ENCODE peak calls at places on chromosomes 16 and 17, in seven cellular contexts. V, X, U, B, I, Q and J are unnamed samples.

GRCh38 chr17:27430882-27431491 is 25.3 kb upstream of the KSR1 start:
- DNase-seq in V (no peak), X (peak), U (peak), B (peak), I (peak), Q (peak), J (no peak)

GRCh38 chr16:68756250-68757051 is 19.4 kb downstream of the CDH1 start:
- DNase-seq in V (peak), X (no peak), U (peak), B (peak), I (no peak), Q (peak), J (no peak)

GRCh38 chr16:75433732-75434413 is 570 bp upstream of the CFDP1 start:
- DNase-seq in V (no peak), X (peak), U (peak), B (peak), I (peak), Q (peak), J (peak)

GRCh38 chr17:39751637-39752036 is 13.9 kb downstream of the GRB7 start:
- DNase-seq in V (no peak), X (no peak), U (no peak), B (no peak), I (no peak), Q (no peak), J (no peak)

GRCh38 chr17:72145972-72146755 is 25.3 kb downstream of the SOX9 start:
- DNase-seq in V (no peak), X (no peak), U (peak), B (peak), I (no peak), Q (no peak), J (no peak)

GRCh38 chr17:21298056-21298982 is 13.8 kb downstream of the MAP2K3 start:
- DNase-seq in V (no peak), X (no peak), U (no peak), B (no peak), I (no peak), Q (no peak), J (no peak)

GRCh38 chr16:10877472-10877946 is 507 bp downstream of the CIITA start:
- DNase-seq in V (no peak), X (no peak), U (no peak), B (no peak), I (no peak), Q (no peak), J (no peak)

GRCh38 chr16:81116285-81116684 is 20.1 kb upstream of the GCSH start:
- DNase-seq in V (no peak), X (no peak), U (no peak), B (no peak), I (no peak), Q (no peak), J (no peak)

GRCh38 chr17:80835816-80836657 is 155.6 kb upstream of the CHMP6 start:
- DNase-seq in V (no peak), X (no peak), U (no peak), B (no peak), I (no peak), Q (no peak), J (no peak)

GRCh38 chr16:49695782-49696413 is 160.0 kb downstream of the ZNF423 start:
- DNase-seq in V (no peak), X (no peak), U (no peak), B (no peak), I (no peak), Q (no peak), J (no peak)

GRCh38 chr16:3716831-3717234 is 491 bp downstream of the TRAP1 start:
- DNase-seq in V (no peak), X (no peak), U (peak), B (peak), I (peak), Q (peak), J (peak)

GRCh38 chr16:68512742-68513141 is 26.3 kb upstream of the ZFP90 start:
- DNase-seq in V (no peak), X (no peak), U (no peak), B (no peak), I (no peak), Q (no peak), J (no peak)

GRCh38 chr17:78623541-78623940 is 46.3 kb upstream of the DNAH17 start:
- DNase-seq in V (no peak), X (no peak), U (no peak), B (no peak), I (no peak), Q (no peak), J (no peak)

GRCh38 chr16:17921357-17921978 is 415.1 kb downstream of the NPIPA8 start:
- DNase-seq in V (no peak), X (peak), U (no peak), B (peak), I (no peak), Q (peak), J (no peak)

GRCh38 chr16:34078697-34079096 is 619.3 kb downstream of the TP53TG3F start:
- DNase-seq in V (no peak), X (no peak), U (peak), B (no peak), I (peak), Q (no peak), J (no peak)

GRCh38 chr16:85897384-85897783 is 1.6 kb upstream of the IRF8 start:
- DNase-seq in V (no peak), X (no peak), U (no peak), B (no peak), I (no peak), Q (no peak), J (no peak)

GRCh38 chr16:86313631-86314030 is 196.7 kb upstream of the FOXF1 start:
- DNase-seq in V (no peak), X (no peak), U (no peak), B (no peak), I (no peak), Q (no peak), J (no peak)

GRCh38 chr17:67200727-67201301 is 44.2 kb downstream of the HELZ start:
- DNase-seq in V (no peak), X (no peak), U (no peak), B (peak), I (no peak), Q (no peak), J (no peak)
- TF ChIP-seq CTCF in V (peak), X (peak), U (peak), B (peak), I (peak), Q (peak), J (no peak)

GRCh38 chr16:89033304-89033703 is 56.3 kb upstream of the CBFA2T3 start:
- DNase-seq in V (no peak), X (no peak), U (no peak), B (no peak), I (no peak), Q (no peak), J (no peak)

GRCh38 chr16:89035013-89035697 is 58.1 kb upstream of the CBFA2T3 start:
- DNase-seq in V (no peak), X (no peak), U (no peak), B (no peak), I (no peak), Q (no peak), J (no peak)

GRCh38 chr16:89034573-89034961 is 57.6 kb upstream of the CBFA2T3 start:
- DNase-seq in V (no peak), X (no peak), U (no peak), B (no peak), I (no peak), Q (no peak), J (no peak)

GRCh38 chr16:89033796-89034572 is 57.0 kb upstream of the CBFA2T3 start:
- DNase-seq in V (no peak), X (no peak), U (no peak), B (no peak), I (no peak), Q (no peak), J (no peak)

DNA sequence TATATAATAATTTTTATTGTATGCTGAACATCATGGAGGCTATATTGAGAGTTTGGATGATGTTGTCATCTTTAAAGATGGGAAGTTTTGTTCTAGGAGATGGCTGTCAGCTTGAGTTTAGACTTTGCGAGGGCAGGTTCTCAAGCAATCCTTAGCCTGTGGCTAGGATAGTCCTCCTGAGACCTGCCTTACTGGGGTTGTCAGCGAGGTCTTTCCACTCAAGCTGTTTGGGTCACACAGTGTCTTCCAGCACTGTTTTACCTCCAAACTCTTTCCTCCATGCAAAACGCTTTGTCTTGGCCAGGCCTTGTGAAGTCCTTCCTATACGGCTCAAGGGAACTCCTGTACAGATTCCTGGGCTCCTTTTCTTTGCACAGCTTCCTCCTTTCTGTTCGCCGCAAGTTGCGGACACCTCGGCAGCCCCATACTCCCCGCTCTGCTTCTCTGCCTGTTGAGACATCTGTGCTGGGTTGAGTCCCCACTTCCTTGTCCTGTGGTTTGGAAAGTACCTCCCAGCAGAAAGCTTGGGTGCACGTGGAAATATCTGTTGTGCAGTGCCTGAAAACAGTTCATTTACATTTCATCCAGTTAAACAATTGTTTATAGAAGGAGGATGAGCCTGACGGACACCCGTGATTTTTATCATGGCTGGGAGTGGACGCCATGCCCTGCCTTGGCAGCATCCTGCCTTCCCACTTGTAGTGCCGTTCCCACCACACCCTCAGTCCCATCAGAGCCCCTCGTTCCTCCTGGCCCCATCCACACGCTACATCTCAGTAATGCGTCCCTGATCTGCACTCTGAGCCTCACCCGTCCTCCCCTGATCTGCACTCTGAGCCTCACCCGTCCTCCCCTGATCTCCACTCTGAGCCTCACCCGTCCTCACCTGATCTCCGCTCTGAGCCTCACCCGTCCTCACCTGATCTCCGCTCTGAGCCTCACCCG is 55.0 kb upstream of the CBFA2T3 start:
- DNase-seq in V (peak), X (no peak), U (no peak), B (no peak), I (no peak), Q (no peak), J (no peak)
- H3K27ac ChIP-seq in V (peak), X (no peak), U (no peak), B (no peak), I (no peak), Q (no peak), J (no peak)

GRCh38 chr16:54928421-54929089 is 2.1 kb upstream of the IRX5 start:
- DNase-seq in V (no peak), X (peak), U (peak), B (peak), I (peak), Q (peak), J (peak)
- TF ChIP-seq CTCF in V (no peak), X (no peak), U (no peak), B (no peak), I (no peak), Q (peak), J (no peak)

GRCh38 chr17:63492940-63493339 is 16.1 kb downstream of the ACE start:
- DNase-seq in V (no peak), X (no peak), U (no peak), B (no peak), I (no peak), Q (no peak), J (no peak)
- H3K27ac ChIP-seq in V (no peak), X (no peak), U (no peak), B (no peak), I (no peak), Q (no peak), J (no peak)